ENCODE peak calls at places on chromosomes 5 and 9, in eight cellular contexts. J, I, B, D, M, P, Z and A are unnamed samples.

GRCh38 chr5:165627548-165628170 is 2122.2 kb downstream of the MAT2B start:
- DNase-seq in J (no peak), I (no peak), B (no peak), D (no peak), M (no peak), P (no peak), Z (no peak), A (no peak)

GRCh38 chr5:89948977-89949376 is 460.6 kb downstream of the CETN3 start:
- DNase-seq in J (no peak), I (no peak), B (no peak), D (no peak), M (no peak), P (no peak), Z (no peak), A (no peak)

GRCh38 chr5:65483474-65484346 is 2.0 kb upstream of the ADAMTS6 start:
- DNase-seq in J (peak; percentile 88), I (no peak), B (no peak), D (peak; percentile 73), M (peak; percentile 80), P (no peak), Z (peak; percentile 57), A (peak; percentile 72)

GRCh38 chr9:107945493-107945892 is 455.9 kb upstream of the KLF4 start:
- DNase-seq in J (no peak), I (no peak), B (no peak), D (no peak), M (no peak), P (no peak), Z (no peak), A (no peak)

GRCh38 chr9:117516676-117517632 is 102.1 kb upstream of the ASTN2 start:
- DNase-seq in J (no peak), I (no peak), B (no peak), D (no peak), M (no peak), P (no peak), Z (no peak), A (no peak)

GRCh38 chr9:132937463-132937901 is 6.9 kb downstream of the TSC1 start:
- DNase-seq in J (peak; percentile 33), I (no peak), B (no peak), D (no peak), M (peak; percentile 12), P (no peak), Z (no peak), A (no peak)

GRCh38 chr9:95896580-95896979 is 21.1 kb downstream of the ERCC6L2 start:
- DNase-seq in J (no peak), I (no peak), B (no peak), D (no peak), M (no peak), P (no peak), Z (no peak), A (no peak)

GRCh38 chr5:98397081-98397480 is 376.4 kb upstream of the RGMB start:
- DNase-seq in J (peak; percentile 82), I (no peak), B (no peak), D (peak; percentile 33), M (peak; percentile 91), P (peak; percentile 85), Z (peak; percentile 26), A (no peak)

GRCh38 chr9:10230512-10230911 is 382.3 kb downstream of the PTPRD start:
- DNase-seq in J (no peak), I (no peak), B (no peak), D (no peak), M (no peak), P (no peak), Z (no peak), A (no peak)

GRCh38 chr5:81757404-81757803 is 6.5 kb upstream of the SSBP2 start:
- DNase-seq in J (no peak), I (no peak), B (no peak), D (peak; percentile 79), M (no peak), P (no peak), Z (peak; percentile 54), A (no peak)
- TF ChIP-seq CTCF in J (no peak), I (no peak), B (no peak), D (no peak), M (no peak), P (no peak), Z (no peak), A (no peak)

GRCh38 chr5:34538026-34538672 is 118.0 kb upstream of the RAI14 start:
- DNase-seq in J (peak; percentile 61), I (no peak), B (peak; percentile 5), D (peak; percentile 68), M (peak; percentile 62), P (no peak), Z (peak; percentile 45), A (peak; percentile 54)
- TF ChIP-seq CTCF in J (peak; percentile 42), I (no peak), B (no peak), D (peak; percentile 71), M (peak; percentile 26), P (no peak), Z (peak; percentile 61), A (no peak)

GRCh38 chr9:114756920-114757319 is 48.9 kb downstream of the TNFSF15 start:
- DNase-seq in J (no peak), I (no peak), B (no peak), D (no peak), M (no peak), P (no peak), Z (no peak), A (no peak)

GRCh38 chr9:114761515-114761914 is 44.3 kb downstream of the TNFSF15 start:
- DNase-seq in J (no peak), I (no peak), B (no peak), D (no peak), M (no peak), P (no peak), Z (no peak), A (no peak)

GRCh38 chr9:114757984-114758383 is 47.9 kb downstream of the TNFSF15 start:
- DNase-seq in J (no peak), I (no peak), B (no peak), D (no peak), M (no peak), P (no peak), Z (no peak), A (no peak)

GRCh38 chr9:114757395-114757794 is 48.4 kb downstream of the TNFSF15 start:
- DNase-seq in J (no peak), I (no peak), B (no peak), D (no peak), M (no peak), P (no peak), Z (no peak), A (no peak)

GRCh38 chr9:114759512-114759911 is 46.3 kb downstream of the TNFSF15 start:
- DNase-seq in J (no peak), I (no peak), B (no peak), D (no peak), M (no peak), P (no peak), Z (no peak), A (no peak)
- TF ChIP-seq CTCF in J (no peak), I (no peak), B (no peak), D (no peak), M (no peak), P (no peak), Z (no peak), A (no peak)

GRCh38 chr5:71699751-71700150 is 19.3 kb upstream of the CARTPT start:
- DNase-seq in J (no peak), I (no peak), B (no peak), D (no peak), M (no peak), P (no peak), Z (no peak), A (no peak)

GRCh38 chr5:71695561-71695960 is 23.5 kb upstream of the CARTPT start:
- DNase-seq in J (no peak), I (no peak), B (no peak), D (no peak), M (no peak), P (no peak), Z (no peak), A (no peak)

GRCh38 chr5:71700803-71701202 is 18.3 kb upstream of the CARTPT start:
- DNase-seq in J (no peak), I (no peak), B (no peak), D (no peak), M (no peak), P (no peak), Z (no peak), A (no peak)

GRCh38 chr5:71699233-71699632 is 19.8 kb upstream of the CARTPT start:
- DNase-seq in J (no peak), I (no peak), B (no peak), D (no peak), M (no peak), P (no peak), Z (peak; percentile 36), A (no peak)

GRCh38 chr5:71697967-71698366 is 21.1 kb upstream of the CARTPT start:
- DNase-seq in J (no peak), I (no peak), B (no peak), D (peak; percentile 7), M (no peak), P (no peak), Z (no peak), A (no peak)
- TF ChIP-seq CTCF in J (peak; percentile 58), I (no peak), B (no peak), D (peak; percentile 52), M (peak; percentile 41), P (peak; percentile 42), Z (peak; percentile 48), A (peak; percentile 60)

DNA sequence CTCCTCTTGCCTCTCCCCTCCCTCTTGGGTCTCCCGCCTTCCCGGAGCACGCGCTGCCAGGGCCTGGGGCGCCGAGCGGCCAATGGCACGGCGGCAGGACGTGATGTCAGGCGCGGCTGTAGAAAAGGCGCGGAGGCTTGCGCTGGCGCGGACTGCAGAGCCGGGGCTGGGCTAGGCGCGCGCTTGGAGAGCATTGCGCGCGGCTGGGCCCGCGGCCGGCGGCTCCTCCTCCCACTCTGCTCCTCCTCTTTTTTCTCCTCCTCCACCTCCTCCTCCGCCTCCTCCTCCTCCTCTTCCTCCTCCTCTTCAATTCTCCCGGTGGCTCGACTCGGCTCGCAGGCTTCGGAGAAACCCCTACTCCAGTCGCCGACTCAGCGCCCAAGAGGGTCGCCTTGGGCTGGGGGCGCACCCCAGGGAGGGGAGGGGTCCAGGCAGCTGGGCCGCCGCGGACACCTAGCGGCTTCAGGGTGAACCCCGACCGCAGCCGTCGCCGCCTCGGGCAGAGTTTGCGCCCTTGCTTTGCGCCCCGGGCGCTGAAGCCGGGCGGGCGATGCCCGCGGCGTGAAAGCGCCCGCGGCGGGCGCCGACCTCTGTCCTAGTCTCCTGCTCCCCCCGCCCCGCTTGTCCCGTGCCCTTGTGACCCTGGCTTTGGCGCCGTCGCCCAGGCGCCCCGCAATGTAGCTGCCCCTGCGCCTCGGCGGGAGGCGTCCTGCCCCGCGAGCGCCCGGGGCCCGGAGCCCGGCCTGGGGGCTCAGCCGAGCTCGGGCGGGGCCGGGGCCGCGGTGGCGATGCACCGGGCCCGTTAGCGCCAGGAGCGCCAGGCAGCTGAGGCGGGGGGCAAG is at the start of gene LHX2:
- DNase-seq in J (peak; percentile 81), I (no peak), B (peak; percentile 71), D (peak; percentile 73), M (peak; percentile 79), P (peak; percentile 16), Z (peak; percentile 68), A (peak; percentile 73)
- TF ChIP-seq CTCF in J (peak; percentile 15), I (no peak), B (no peak), D (no peak), M (peak; percentile 10), P (peak; percentile 25), Z (no peak), A (no peak)